ENCODE peak calls at places on chromosomes 7 and 10, in nine cellular contexts. One of them, this sample, is unnamed.

GRCh38 chr7:43647772-43648643 is 65.1 kb downstream of the STK17A start:
- DNase-seq in mammary epithelial cell: peak; percentile 97
- DNase-seq in stimulated activated CD8-positive, alpha-beta memory T cell treated with anti-CD3 and anti-CD28 coated beads, Interleukin-15, amount 100 ng/mL, for 4 hours: no peak
- DNase-seq in DND-41: no peak
- DNase-seq in M059J: peak; percentile 99
- DNase-seq in NCI-H510A: no peak
- DNase-seq in retinal pigment epithelial cell: peak; percentile 100
- DNase-seq in osteocyte: no peak
- DNase-seq in MCF 10A: peak; percentile 98
- DNase-seq in this sample: peak; percentile 25

GRCh38 chr10:103859161-103860141 is 4.1 kb upstream of the SH3PXD2A start:
- DNase-seq in DND-41: peak; percentile 61
- DNase-seq in MCF 10A: peak; percentile 77
- DNase-seq in osteocyte: no peak
- DNase-seq in stimulated activated CD8-positive, alpha-beta memory T cell treated with anti-CD3 and anti-CD28 coated beads, Interleukin-15, amount 100 ng/mL, for 4 hours: peak; percentile 16
- DNase-seq in M059J: peak; percentile 63
- DNase-seq in NCI-H510A: peak; percentile 48
- DNase-seq in mammary epithelial cell: peak; percentile 69
- DNase-seq in retinal pigment epithelial cell: no peak
- DNase-seq in this sample: peak; percentile 85

GRCh38 chr10:12358863-12359647 is 9.7 kb downstream of the CAMK1D start:
- DNase-seq in retinal pigment epithelial cell: no peak
- DNase-seq in stimulated activated CD8-positive, alpha-beta memory T cell treated with anti-CD3 and anti-CD28 coated beads, Interleukin-15, amount 100 ng/mL, for 4 hours: no peak
- DNase-seq in NCI-H510A: no peak
- DNase-seq in osteocyte: no peak
- DNase-seq in M059J: no peak
- DNase-seq in mammary epithelial cell: no peak
- DNase-seq in DND-41: no peak
- DNase-seq in MCF 10A: no peak
- DNase-seq in this sample: peak; percentile 45

GRCh38 chr7:105493928-105494325 is 28.1 kb downstream of the PUS7 start:
- DNase-seq in mammary epithelial cell: no peak
- DNase-seq in stimulated activated CD8-positive, alpha-beta memory T cell treated with anti-CD3 and anti-CD28 coated beads, Interleukin-15, amount 100 ng/mL, for 4 hours: no peak
- DNase-seq in NCI-H510A: no peak
- DNase-seq in MCF 10A: no peak
- DNase-seq in osteocyte: no peak
- DNase-seq in retinal pigment epithelial cell: no peak
- DNase-seq in DND-41: no peak
- DNase-seq in M059J: peak; percentile 83
- DNase-seq in this sample: no peak

GRCh38 chr7:1839701-1840100 is 169.6 kb downstream of the ELFN1 start:
- DNase-seq in mammary epithelial cell: no peak
- DNase-seq in NCI-H510A: no peak
- DNase-seq in M059J: no peak
- DNase-seq in retinal pigment epithelial cell: no peak
- DNase-seq in DND-41: no peak
- DNase-seq in MCF 10A: no peak
- DNase-seq in stimulated activated CD8-positive, alpha-beta memory T cell treated with anti-CD3 and anti-CD28 coated beads, Interleukin-15, amount 100 ng/mL, for 4 hours: no peak
- DNase-seq in osteocyte: no peak
- DNase-seq in this sample: no peak

GRCh38 chr10:78981970-78982281 is 86.8 kb upstream of the ZMIZ1 start:
- DNase-seq in MCF 10A: no peak
- DNase-seq in NCI-H510A: no peak
- DNase-seq in osteocyte: peak; percentile 88
- DNase-seq in stimulated activated CD8-positive, alpha-beta memory T cell treated with anti-CD3 and anti-CD28 coated beads, Interleukin-15, amount 100 ng/mL, for 4 hours: no peak
- DNase-seq in retinal pigment epithelial cell: no peak
- DNase-seq in DND-41: no peak
- DNase-seq in mammary epithelial cell: no peak
- DNase-seq in M059J: peak; percentile 32
- DNase-seq in this sample: no peak

GRCh38 chr7:30330134-30331111 is 46.0 kb downstream of the ZNRF2 start:
- DNase-seq in NCI-H510A: no peak
- DNase-seq in M059J: no peak
- DNase-seq in DND-41: peak; percentile 51
- DNase-seq in MCF 10A: no peak
- DNase-seq in stimulated activated CD8-positive, alpha-beta memory T cell treated with anti-CD3 and anti-CD28 coated beads, Interleukin-15, amount 100 ng/mL, for 4 hours: no peak
- DNase-seq in osteocyte: no peak
- DNase-seq in retinal pigment epithelial cell: no peak
- DNase-seq in mammary epithelial cell: no peak
- DNase-seq in this sample: no peak

GRCh38 chr7:98223898-98224700 is 12.9 kb downstream of the BHLHA15 start:
- DNase-seq in MCF 10A: no peak
- DNase-seq in retinal pigment epithelial cell: no peak
- DNase-seq in mammary epithelial cell: no peak
- DNase-seq in osteocyte: no peak
- DNase-seq in DND-41: no peak
- DNase-seq in stimulated activated CD8-positive, alpha-beta memory T cell treated with anti-CD3 and anti-CD28 coated beads, Interleukin-15, amount 100 ng/mL, for 4 hours: no peak
- DNase-seq in M059J: no peak
- DNase-seq in NCI-H510A: no peak
- DNase-seq in this sample: no peak

GRCh38 chr10:70274643-70275042 is 9.2 kb downstream of the NPFFR1 start:
- DNase-seq in retinal pigment epithelial cell: no peak
- DNase-seq in stimulated activated CD8-positive, alpha-beta memory T cell treated with anti-CD3 and anti-CD28 coated beads, Interleukin-15, amount 100 ng/mL, for 4 hours: no peak
- DNase-seq in DND-41: no peak
- DNase-seq in mammary epithelial cell: no peak
- DNase-seq in osteocyte: no peak
- DNase-seq in MCF 10A: no peak
- DNase-seq in M059J: peak; percentile 44
- DNase-seq in NCI-H510A: no peak
- DNase-seq in this sample: no peak

GRCh38 chr10:117000580-117000979 is 4.4 kb downstream of the SHTN1 start:
- DNase-seq in stimulated activated CD8-positive, alpha-beta memory T cell treated with anti-CD3 and anti-CD28 coated beads, Interleukin-15, amount 100 ng/mL, for 4 hours: no peak
- DNase-seq in DND-41: no peak
- DNase-seq in MCF 10A: no peak
- DNase-seq in NCI-H510A: no peak
- DNase-seq in retinal pigment epithelial cell: no peak
- DNase-seq in M059J: no peak
- DNase-seq in osteocyte: no peak
- DNase-seq in mammary epithelial cell: no peak
- DNase-seq in this sample: no peak

GRCh38 chr10:46544989-46545791 is 11.3 kb downstream of the GPRIN2 start:
- DNase-seq in MCF 10A: peak; percentile 56
- DNase-seq in DND-41: no peak
- DNase-seq in stimulated activated CD8-positive, alpha-beta memory T cell treated with anti-CD3 and anti-CD28 coated beads, Interleukin-15, amount 100 ng/mL, for 4 hours: no peak
- DNase-seq in osteocyte: peak; percentile 84
- DNase-seq in retinal pigment epithelial cell: no peak
- DNase-seq in NCI-H510A: no peak
- DNase-seq in mammary epithelial cell: peak; percentile 44
- DNase-seq in M059J: peak; percentile 67
- DNase-seq in this sample: no peak

GRCh38 chr10:69579661-69580060 is 6.4 kb upstream of the NEUROG3 start:
- DNase-seq in MCF 10A: no peak
- DNase-seq in DND-41: no peak
- DNase-seq in NCI-H510A: no peak
- DNase-seq in retinal pigment epithelial cell: no peak
- DNase-seq in mammary epithelial cell: no peak
- DNase-seq in stimulated activated CD8-positive, alpha-beta memory T cell treated with anti-CD3 and anti-CD28 coated beads, Interleukin-15, amount 100 ng/mL, for 4 hours: no peak
- DNase-seq in osteocyte: no peak
- DNase-seq in M059J: no peak
- DNase-seq in this sample: no peak

GRCh38 chr7:142508251-142508650 is 241.0 kb upstream of the PRSS1 start:
- DNase-seq in MCF 10A: peak; percentile 21
- DNase-seq in retinal pigment epithelial cell: no peak
- DNase-seq in DND-41: peak; percentile 44
- DNase-seq in mammary epithelial cell: peak; percentile 88
- DNase-seq in NCI-H510A: no peak
- DNase-seq in osteocyte: no peak
- DNase-seq in stimulated activated CD8-positive, alpha-beta memory T cell treated with anti-CD3 and anti-CD28 coated beads, Interleukin-15, amount 100 ng/mL, for 4 hours: no peak
- DNase-seq in M059J: peak; percentile 65
- DNase-seq in this sample: no peak

GRCh38 chr10:88064608-88065383 is 201.4 kb downstream of the PTEN start:
- DNase-seq in retinal pigment epithelial cell: no peak
- DNase-seq in M059J: no peak
- DNase-seq in DND-41: peak; percentile 69
- DNase-seq in osteocyte: no peak
- DNase-seq in mammary epithelial cell: no peak
- DNase-seq in NCI-H510A: no peak
- DNase-seq in MCF 10A: peak; percentile 75
- DNase-seq in stimulated activated CD8-positive, alpha-beta memory T cell treated with anti-CD3 and anti-CD28 coated beads, Interleukin-15, amount 100 ng/mL, for 4 hours: no peak
- DNase-seq in this sample: no peak

GRCh38 chr10:50972591-50972990 is 87.2 kb upstream of the A1CF start:
- DNase-seq in stimulated activated CD8-positive, alpha-beta memory T cell treated with anti-CD3 and anti-CD28 coated beads, Interleukin-15, amount 100 ng/mL, for 4 hours: no peak
- DNase-seq in DND-41: no peak
- DNase-seq in M059J: no peak
- DNase-seq in mammary epithelial cell: no peak
- DNase-seq in MCF 10A: no peak
- DNase-seq in retinal pigment epithelial cell: no peak
- DNase-seq in osteocyte: no peak
- DNase-seq in NCI-H510A: no peak
- DNase-seq in this sample: no peak

GRCh38 chr10:86400705-86401587 is 34.4 kb upstream of the GRID1 start:
- DNase-seq in DND-41: no peak
- DNase-seq in NCI-H510A: no peak
- DNase-seq in stimulated activated CD8-positive, alpha-beta memory T cell treated with anti-CD3 and anti-CD28 coated beads, Interleukin-15, amount 100 ng/mL, for 4 hours: peak; percentile 70
- DNase-seq in retinal pigment epithelial cell: no peak
- DNase-seq in M059J: peak; percentile 68
- DNase-seq in MCF 10A: peak; percentile 45
- DNase-seq in osteocyte: peak; percentile 85
- DNase-seq in mammary epithelial cell: peak; percentile 25
- DNase-seq in this sample: peak; percentile 78

GRCh38 chr10:30456262-30456661 is 22.3 kb downstream of the MAP3K8 start:
- DNase-seq in DND-41: peak; percentile 67
- DNase-seq in mammary epithelial cell: no peak
- DNase-seq in NCI-H510A: no peak
- DNase-seq in stimulated activated CD8-positive, alpha-beta memory T cell treated with anti-CD3 and anti-CD28 coated beads, Interleukin-15, amount 100 ng/mL, for 4 hours: no peak
- DNase-seq in osteocyte: peak; percentile 27
- DNase-seq in retinal pigment epithelial cell: no peak
- DNase-seq in M059J: no peak
- DNase-seq in MCF 10A: no peak
- DNase-seq in this sample: no peak

GRCh38 chr7:46660402-46660801 is 739.3 kb upstream of the IGFBP3 start:
- DNase-seq in mammary epithelial cell: no peak
- DNase-seq in osteocyte: no peak
- DNase-seq in DND-41: no peak
- DNase-seq in MCF 10A: no peak
- DNase-seq in stimulated activated CD8-positive, alpha-beta memory T cell treated with anti-CD3 and anti-CD28 coated beads, Interleukin-15, amount 100 ng/mL, for 4 hours: no peak
- DNase-seq in NCI-H510A: no peak
- DNase-seq in retinal pigment epithelial cell: no peak
- DNase-seq in M059J: peak; percentile 15
- DNase-seq in this sample: no peak

GRCh38 chr10:9792181-9792580 is 1225.5 kb upstream of the CELF2 start:
- DNase-seq in mammary epithelial cell: no peak
- DNase-seq in retinal pigment epithelial cell: peak; percentile 37
- DNase-seq in MCF 10A: peak; percentile 47
- DNase-seq in osteocyte: no peak
- DNase-seq in DND-41: no peak
- DNase-seq in M059J: no peak
- DNase-seq in stimulated activated CD8-positive, alpha-beta memory T cell treated with anti-CD3 and anti-CD28 coated beads, Interleukin-15, amount 100 ng/mL, for 4 hours: no peak
- DNase-seq in NCI-H510A: no peak
- DNase-seq in this sample: no peak

GRCh38 chr7:82700739-82701138 is 257.2 kb upstream of the CACNA2D1 start:
- DNase-seq in stimulated activated CD8-positive, alpha-beta memory T cell treated with anti-CD3 and anti-CD28 coated beads, Interleukin-15, amount 100 ng/mL, for 4 hours: no peak
- DNase-seq in osteocyte: no peak
- DNase-seq in M059J: peak; percentile 20
- DNase-seq in MCF 10A: no peak
- DNase-seq in retinal pigment epithelial cell: no peak
- DNase-seq in mammary epithelial cell: no peak
- DNase-seq in NCI-H510A: peak; percentile 7
- DNase-seq in DND-41: no peak
- DNase-seq in this sample: peak; percentile 12

GRCh38 chr10:10819206-10819856 is 198.3 kb upstream of the CELF2 start:
- DNase-seq in stimulated activated CD8-positive, alpha-beta memory T cell treated with anti-CD3 and anti-CD28 coated beads, Interleukin-15, amount 100 ng/mL, for 4 hours: no peak
- DNase-seq in mammary epithelial cell: no peak
- DNase-seq in retinal pigment epithelial cell: no peak
- DNase-seq in NCI-H510A: no peak
- DNase-seq in M059J: no peak
- DNase-seq in DND-41: no peak
- DNase-seq in osteocyte: no peak
- DNase-seq in MCF 10A: no peak
- DNase-seq in this sample: no peak

GRCh38 chr7:101924171-101924570 is 106.7 kb downstream of the CUX1 start:
- DNase-seq in retinal pigment epithelial cell: no peak
- DNase-seq in osteocyte: no peak
- DNase-seq in DND-41: no peak
- DNase-seq in NCI-H510A: no peak
- DNase-seq in MCF 10A: peak; percentile 13
- DNase-seq in M059J: peak; percentile 92
- DNase-seq in stimulated activated CD8-positive, alpha-beta memory T cell treated with anti-CD3 and anti-CD28 coated beads, Interleukin-15, amount 100 ng/mL, for 4 hours: no peak
- DNase-seq in mammary epithelial cell: no peak
- DNase-seq in this sample: no peak

GRCh38 chr7:84536256-84536870 is 341.8 kb upstream of the SEMA3A start:
- DNase-seq in retinal pigment epithelial cell: no peak
- DNase-seq in NCI-H510A: no peak
- DNase-seq in DND-41: no peak
- DNase-seq in MCF 10A: no peak
- DNase-seq in M059J: peak; percentile 84
- DNase-seq in stimulated activated CD8-positive, alpha-beta memory T cell treated with anti-CD3 and anti-CD28 coated beads, Interleukin-15, amount 100 ng/mL, for 4 hours: no peak
- DNase-seq in osteocyte: no peak
- DNase-seq in mammary epithelial cell: no peak
- DNase-seq in this sample: no peak

GRCh38 chr10:132396495-132397035 is 435 bp upstream of the PWWP2B start:
- DNase-seq in mammary epithelial cell: no peak
- DNase-seq in retinal pigment epithelial cell: no peak
- DNase-seq in DND-41: peak; percentile 64
- DNase-seq in osteocyte: no peak
- DNase-seq in M059J: peak; percentile 37
- DNase-seq in NCI-H510A: peak; percentile 53
- DNase-seq in MCF 10A: peak; percentile 34
- DNase-seq in stimulated activated CD8-positive, alpha-beta memory T cell treated with anti-CD3 and anti-CD28 coated beads, Interleukin-15, amount 100 ng/mL, for 4 hours: no peak
- DNase-seq in this sample: no peak

GRCh38 chr7:16066805-16067459 is 354.4 kb downstream of the CRPPA start:
- DNase-seq in DND-41: no peak
- DNase-seq in NCI-H510A: no peak
- DNase-seq in M059J: peak; percentile 20
- DNase-seq in mammary epithelial cell: no peak
- DNase-seq in MCF 10A: no peak
- DNase-seq in stimulated activated CD8-positive, alpha-beta memory T cell treated with anti-CD3 and anti-CD28 coated beads, Interleukin-15, amount 100 ng/mL, for 4 hours: no peak
- DNase-seq in osteocyte: no peak
- DNase-seq in retinal pigment epithelial cell: no peak
- DNase-seq in this sample: no peak

GRCh38 chr7:133780912-133781311 is 346.2 kb upstream of the LRGUK start:
- DNase-seq in mammary epithelial cell: no peak
- DNase-seq in DND-41: no peak
- DNase-seq in M059J: no peak
- DNase-seq in MCF 10A: no peak
- DNase-seq in stimulated activated CD8-positive, alpha-beta memory T cell treated with anti-CD3 and anti-CD28 coated beads, Interleukin-15, amount 100 ng/mL, for 4 hours: no peak
- DNase-seq in NCI-H510A: no peak
- DNase-seq in osteocyte: no peak
- DNase-seq in retinal pigment epithelial cell: no peak
- DNase-seq in this sample: no peak

GRCh38 chr7:133746847-133747246 is 380.3 kb upstream of the LRGUK start:
- DNase-seq in retinal pigment epithelial cell: no peak
- DNase-seq in M059J: no peak
- DNase-seq in MCF 10A: no peak
- DNase-seq in stimulated activated CD8-positive, alpha-beta memory T cell treated with anti-CD3 and anti-CD28 coated beads, Interleukin-15, amount 100 ng/mL, for 4 hours: no peak
- DNase-seq in osteocyte: no peak
- DNase-seq in DND-41: no peak
- DNase-seq in NCI-H510A: no peak
- DNase-seq in mammary epithelial cell: peak; percentile 57
- DNase-seq in this sample: no peak

GRCh38 chr10:29603516-29603915 is 31.3 kb downstream of the SVIL start:
- DNase-seq in NCI-H510A: no peak
- DNase-seq in MCF 10A: no peak
- DNase-seq in M059J: no peak
- DNase-seq in DND-41: no peak
- DNase-seq in mammary epithelial cell: no peak
- DNase-seq in osteocyte: no peak
- DNase-seq in retinal pigment epithelial cell: no peak
- DNase-seq in stimulated activated CD8-positive, alpha-beta memory T cell treated with anti-CD3 and anti-CD28 coated beads, Interleukin-15, amount 100 ng/mL, for 4 hours: no peak
- DNase-seq in this sample: no peak

GRCh38 chr7:138449580-138449979 is 10.5 kb upstream of the TRIM24 start:
- DNase-seq in DND-41: peak; percentile 20
- DNase-seq in mammary epithelial cell: no peak
- DNase-seq in M059J: no peak
- DNase-seq in stimulated activated CD8-positive, alpha-beta memory T cell treated with anti-CD3 and anti-CD28 coated beads, Interleukin-15, amount 100 ng/mL, for 4 hours: no peak
- DNase-seq in NCI-H510A: no peak
- DNase-seq in retinal pigment epithelial cell: no peak
- DNase-seq in osteocyte: no peak
- DNase-seq in MCF 10A: peak; percentile 5
- DNase-seq in this sample: no peak

GRCh38 chr10:103021150-103021896 is 103.2 kb downstream of the CNNM2 start:
- DNase-seq in M059J: no peak
- DNase-seq in MCF 10A: no peak
- DNase-seq in stimulated activated CD8-positive, alpha-beta memory T cell treated with anti-CD3 and anti-CD28 coated beads, Interleukin-15, amount 100 ng/mL, for 4 hours: no peak
- DNase-seq in retinal pigment epithelial cell: no peak
- DNase-seq in osteocyte: no peak
- DNase-seq in mammary epithelial cell: no peak
- DNase-seq in NCI-H510A: no peak
- DNase-seq in DND-41: no peak
- DNase-seq in this sample: no peak

GRCh38 chr10:43259981-43260761 is 6.7 kb downstream of the RASGEF1A start:
- DNase-seq in retinal pigment epithelial cell: no peak
- DNase-seq in stimulated activated CD8-positive, alpha-beta memory T cell treated with anti-CD3 and anti-CD28 coated beads, Interleukin-15, amount 100 ng/mL, for 4 hours: no peak
- DNase-seq in M059J: peak; percentile 13
- DNase-seq in mammary epithelial cell: peak; percentile 17
- DNase-seq in osteocyte: peak; percentile 83
- DNase-seq in MCF 10A: peak; percentile 65
- DNase-seq in NCI-H510A: no peak
- DNase-seq in DND-41: no peak
- DNase-seq in this sample: no peak